ENCODE peak calls at places on chromosomes 3 and 15, in ten cellular contexts. O, Q, L, R, K, X, M, A, H and U are unnamed samples.

GRCh38 chr3:48194446-48195071 is 6.3 kb upstream of the CDC25A start:
- DNase-seq in O (peak; percentile 51), Q (peak; percentile 79), L (peak; percentile 48), R (peak; percentile 24), K (peak; percentile 76), X (peak; percentile 63), M (peak; percentile 82), A (peak; percentile 56), H (peak; percentile 80), U (peak; percentile 64)

GRCh38 chr3:172326993-172327392 is 121.3 kb downstream of the GHSR start:
- DNase-seq in O (no peak), Q (no peak), L (no peak), R (no peak), K (no peak), X (no peak), M (no peak), A (no peak), H (no peak), U (no peak)

GRCh38 chr3:100548053-100548452 is 55.6 kb downstream of the TMEM45A start:
- DNase-seq in O (no peak), Q (no peak), L (no peak), R (no peak), K (peak; percentile 33), X (no peak), M (no peak), A (no peak), H (no peak), U (no peak)

GRCh38 chr15:61115241-61115640 is 113.9 kb downstream of the RORA start:
- DNase-seq in O (peak; percentile 2), Q (no peak), L (no peak), R (peak; percentile 71), K (peak; percentile 71), X (no peak), M (no peak), A (no peak), H (no peak), U (peak; percentile 78)

GRCh38 chr15:59484399-59484798 is 46.4 kb downstream of the FAM81A start:
- DNase-seq in O (no peak), Q (no peak), L (no peak), R (no peak), K (no peak), X (no peak), M (no peak), A (no peak), H (no peak), U (no peak)

GRCh38 chr3:49775538-49775937 is 10.8 kb downstream of the IP6K1 start:
- DNase-seq in O (no peak), Q (no peak), L (no peak), R (no peak), K (no peak), X (no peak), M (no peak), A (no peak), H (no peak), U (no peak)

GRCh38 chr15:31360843-31361763 is 34.5 kb downstream of the KLF13 start:
- DNase-seq in O (no peak), Q (no peak), L (no peak), R (no peak), K (no peak), X (no peak), M (no peak), A (no peak), H (peak; percentile 51), U (no peak)

GRCh38 chr15:29046946-29047345 is 161.2 kb downstream of the APBA2 start:
- DNase-seq in O (no peak), Q (no peak), L (no peak), R (no peak), K (no peak), X (no peak), M (no peak), A (no peak), H (no peak), U (no peak)

GRCh38 chr3:62229908-62230307 is 143.4 kb downstream of the FEZF2 start:
- DNase-seq in O (no peak), Q (no peak), L (peak; percentile 10), R (no peak), K (peak; percentile 18), X (no peak), M (peak; percentile 56), A (peak; percentile 10), H (peak; percentile 31), U (peak; percentile 22)

GRCh38 chr15:36696191-36696590 is 116.8 kb downstream of the CDIN1 start:
- DNase-seq in O (peak; percentile 4), Q (no peak), L (no peak), R (no peak), K (no peak), X (peak; percentile 4), M (no peak), A (no peak), H (no peak), U (no peak)

GRCh38 chr15:59384507-59384906 is 11.8 kb upstream of the MYO1E start:
- DNase-seq in O (no peak), Q (no peak), L (no peak), R (no peak), K (no peak), X (no peak), M (no peak), A (no peak), H (no peak), U (no peak)

GRCh38 chr3:63135362-63135761 is 142.7 kb upstream of the SYNPR start:
- DNase-seq in O (no peak), Q (peak; percentile 42), L (no peak), R (peak; percentile 81), K (peak; percentile 64), X (no peak), M (peak; percentile 79), A (no peak), H (peak; percentile 76), U (no peak)

GRCh38 chr3:113264249-113264648 is 52.9 kb downstream of the BOC start:
- DNase-seq in O (no peak), Q (peak; percentile 76), L (no peak), R (no peak), K (no peak), X (no peak), M (no peak), A (no peak), H (peak; percentile 89), U (no peak)

GRCh38 chr3:87229113-87229512 is 2.0 kb downstream of the CHMP2B start:
- DNase-seq in O (no peak), Q (no peak), L (no peak), R (no peak), K (no peak), X (no peak), M (no peak), A (no peak), H (no peak), U (no peak)

GRCh38 chr15:31062965-31063355 is 38.6 kb downstream of the TRPM1 start:
- DNase-seq in O (no peak), Q (no peak), L (no peak), R (no peak), K (peak; percentile 27), X (peak; percentile 21), M (no peak), A (no peak), H (no peak), U (no peak)

GRCh38 chr3:33392703-33393125 is 47.5 kb downstream of the UBP1 start:
- DNase-seq in O (peak; percentile 93), Q (no peak), L (peak; percentile 53), R (peak; percentile 90), K (peak; percentile 90), X (peak; percentile 92), M (no peak), A (peak; percentile 81), H (no peak), U (peak; percentile 93)

GRCh38 chr3:123914829-123915228 is 30.7 kb upstream of the MYLK start:
- DNase-seq in O (no peak), Q (no peak), L (no peak), R (no peak), K (no peak), X (no peak), M (peak; percentile 54), A (peak; percentile 11), H (no peak), U (no peak)

GRCh38 chr15:54347082-54347827 is 369.0 kb downstream of the UNC13C start:
- DNase-seq in O (no peak), Q (no peak), L (no peak), R (no peak), K (no peak), X (no peak), M (no peak), A (no peak), H (no peak), U (no peak)
- H3K4me2 ChIP-seq in O (no peak overlapping the region), Q (no peak overlapping the region), L (no peak overlapping the region), R (no peak overlapping the region), K (no peak overlapping the region), X (no peak overlapping the region), M (no peak overlapping the region), A (no peak overlapping the region), H (no peak overlapping the region), U (no peak overlapping the region)

DNA sequence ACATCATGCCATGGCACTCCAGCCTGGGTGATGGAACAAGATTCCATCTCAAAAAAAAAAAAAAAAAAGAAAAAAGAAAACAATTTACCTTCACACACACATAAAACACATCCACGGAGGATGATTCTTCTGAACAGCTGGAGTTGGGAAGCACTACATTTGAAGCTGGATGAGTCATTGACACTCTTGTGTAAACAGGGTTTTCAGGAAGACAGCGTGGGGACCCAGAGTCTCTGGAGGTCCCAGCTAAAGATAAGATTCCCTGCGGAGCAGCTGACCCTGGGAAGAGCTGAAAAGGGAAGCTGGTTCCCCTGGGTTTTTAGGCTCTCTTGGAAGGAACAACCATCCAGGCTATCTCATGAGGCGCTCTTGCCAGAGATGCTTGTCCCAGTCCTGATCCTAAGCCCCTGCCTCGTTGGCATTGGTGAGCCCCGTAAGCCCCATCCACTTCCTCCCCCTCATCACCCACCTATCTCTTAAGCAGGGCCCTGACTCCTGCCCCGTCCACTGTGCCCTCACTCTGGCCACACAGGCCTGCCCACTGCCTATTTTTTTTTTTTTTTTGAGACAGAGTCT is 32.0 kb upstream of the FURIN start:
- DNase-seq in O (peak; percentile 91), Q (no peak), L (no peak), R (peak; percentile 65), K (peak; percentile 81), X (peak; percentile 24), M (peak; percentile 65), A (peak; percentile 53), H (no peak), U (peak; percentile 68)
- H3K4me2 ChIP-seq in O (peak overlapping the region; percentile 16), Q (no peak overlapping the region), L (no peak overlapping the region), R (peak overlapping the region; percentile 25), K (no peak overlapping the region), X (no peak overlapping the region), M (no peak overlapping the region), A (peak overlapping the region; percentile 22), H (no peak overlapping the region), U (no peak overlapping the region)

DNA sequence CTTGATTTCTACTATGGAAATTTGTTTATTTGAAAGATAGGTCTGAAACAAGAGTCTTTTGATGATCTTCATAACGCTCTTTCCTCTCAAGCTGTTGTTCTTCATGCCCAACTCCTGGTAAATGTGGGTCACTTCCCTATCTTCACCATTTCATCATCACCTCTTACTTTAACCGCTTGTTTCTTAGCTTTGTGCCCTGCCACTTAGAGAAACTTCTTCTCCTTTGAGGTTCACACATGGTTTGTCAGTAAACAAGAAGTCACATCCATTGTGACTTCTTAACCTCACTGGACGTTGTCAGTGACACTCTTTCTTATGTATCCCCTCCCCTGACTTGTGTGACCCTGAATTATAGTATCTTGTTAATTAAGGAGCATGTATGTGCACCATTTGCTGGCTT is 16.9 kb upstream of the P2RY13 start:
- DNase-seq in O (no peak), Q (no peak), L (no peak), R (no peak), K (no peak), X (no peak), M (no peak), A (no peak), H (no peak), U (no peak)
- H3K4me2 ChIP-seq in O (no peak overlapping the region), Q (no peak overlapping the region), L (no peak overlapping the region), R (no peak overlapping the region), K (peak overlapping the region; percentile 73), X (no peak overlapping the region), M (no peak overlapping the region), A (no peak overlapping the region), H (no peak overlapping the region), U (peak overlapping the region; percentile 83)

GRCh38 chr3:160001850-160002623 is 13.4 kb downstream of the IL12A start:
- DNase-seq in O (no peak), Q (no peak), L (no peak), R (no peak), K (no peak), X (no peak), M (no peak), A (no peak), H (no peak), U (no peak)
- H3K4me2 ChIP-seq in O (no peak overlapping the region), Q (no peak overlapping the region), L (no peak overlapping the region), R (no peak overlapping the region), K (no peak overlapping the region), X (no peak overlapping the region), M (no peak overlapping the region), A (no peak overlapping the region), H (peak overlapping the region; percentile 67), U (no peak overlapping the region)